ENCODE peak calls at places on chromosome 17, in seven cellular contexts. U, T, P, G, Q, R and L are unnamed samples.

GRCh38 chr17:49344914-49345313 is 17.1 kb downstream of the ZNF652 start:
- DNase-seq in U (no peak), T (no peak), P (no peak), G (no peak), Q (no peak), R (no peak), L (no peak)

GRCh38 chr17:31068291-31068690 is 26.5 kb upstream of the NF1 start:
- DNase-seq in R (no peak), T (no peak), P (no peak), Q (peak), G (peak), U (no peak), L (peak)

GRCh38 chr17:37137906-37138413 is 189.2 kb downstream of the AATF start:
- DNase-seq in G (no peak), Q (no peak), U (no peak), R (no peak), T (no peak), P (no peak), L (no peak)

GRCh38 chr17:41394254-41395016 is 3.0 kb downstream of the KRT31 start:
- DNase-seq in P (no peak), R (no peak), Q (no peak), T (no peak), G (no peak), U (no peak), L (no peak)

GRCh38 chr17:48522031-48522593 is 8.7 kb downstream of the HOXB1 start:
- DNase-seq in P (no peak), G (no peak), Q (no peak), U (peak), R (no peak), T (peak), L (no peak)

GRCh38 chr17:63550816-63551639 is 751 bp downstream of the DCAF7 start:
- DNase-seq in T (peak), P (no peak), R (no peak), U (peak), Q (no peak), G (peak), L (no peak)

GRCh38 chr17:48711128-48711527 is 11.2 kb downstream of the PRAC1 start:
- DNase-seq in P (no peak), Q (no peak), G (no peak), U (no peak), T (no peak), R (no peak), L (no peak)

GRCh38 chr17:44820631-44821196 is 9.4 kb downstream of the GJC1 start:
- DNase-seq in U (no peak), T (no peak), R (no peak), G (no peak), P (no peak), Q (no peak), L (no peak)

GRCh38 chr17:44786551-44787081 is 27.8 kb downstream of the ADAM11 start:
- DNase-seq in Q (no peak), P (no peak), T (no peak), R (peak), U (peak), G (no peak), L (no peak)

GRCh38 chr17:66791337-66791736 is 43.6 kb upstream of the CACNG5 start:
- DNase-seq in Q (no peak), R (no peak), T (no peak), U (no peak), G (no peak), P (no peak), L (no peak)

GRCh38 chr17:11627301-11627700 is 29.0 kb downstream of the DNAH9 start:
- DNase-seq in Q (no peak), U (no peak), G (no peak), P (no peak), T (no peak), R (no peak), L (no peak)

GRCh38 chr17:74746922-74747321 is 1.5 kb upstream of the NHERF1 start:
- DNase-seq in P (no peak), R (peak), Q (no peak), G (no peak), T (peak), U (peak), L (no peak)

GRCh38 chr17:74960739-74961342 is 11.7 kb downstream of the HID1 start:
- DNase-seq in U (peak), P (no peak), T (peak), G (no peak), R (no peak), Q (peak), L (peak)

GRCh38 chr17:32487460-32488176 is 825 bp downstream of the CDK5R1 start:
- DNase-seq in G (no peak), Q (peak), R (peak), P (no peak), U (peak), T (peak), L (no peak)

GRCh38 chr17:62809656-62810055 is 1.5 kb upstream of the MARCHF10 start:
- DNase-seq in U (no peak), R (no peak), P (no peak), Q (no peak), T (no peak), G (no peak), L (no peak)

GRCh38 chr17:42674755-42675347 is 1.9 kb downstream of the PLEKHH3 start:
- DNase-seq in Q (no peak), T (no peak), G (no peak), U (no peak), P (peak), R (no peak), L (no peak)

GRCh38 chr17:42675984-42676423 is 790 bp downstream of the PLEKHH3 start:
- DNase-seq in P (peak), Q (no peak), T (peak), R (no peak), U (peak), G (no peak), L (no peak)

GRCh38 chr17:42675348-42675983 is 1.3 kb downstream of the PLEKHH3 start:
- DNase-seq in P (peak), T (no peak), Q (no peak), G (no peak), U (peak), R (no peak), L (no peak)

GRCh38 chr17:42673266-42673884 is 3.4 kb downstream of the PLEKHH3 start:
- DNase-seq in U (no peak), Q (no peak), T (no peak), P (no peak), G (no peak), R (no peak), L (no peak)

GRCh38 chr17:42673885-42674754 is 2.7 kb downstream of the PLEKHH3 start:
- DNase-seq in G (no peak), Q (peak), P (peak), U (peak), R (no peak), T (peak), L (no peak)
- TF ChIP-seq CTCF in G (peak), Q (no peak), P (peak), U (peak), R (peak), T (peak), L (peak)

GRCh38 chr17:1147664-1148063 is 32.1 kb downstream of the ABR start:
- DNase-seq in G (no peak), U (peak), P (peak), T (peak), Q (no peak), R (peak), L (no peak)
- TF ChIP-seq CTCF in G (no peak), U (peak), P (peak), T (peak), Q (no peak), R (peak), L (peak)

GRCh38 chr17:61395409-61395982 is 4.1 kb upstream of the TBX2 start:
- DNase-seq in Q (no peak), T (no peak), R (peak), U (no peak), G (no peak), P (no peak), L (no peak)

GRCh38 chr17:61395983-61396585 is 3.6 kb upstream of the TBX2 start:
- DNase-seq in R (peak), P (no peak), T (no peak), U (peak), G (no peak), Q (no peak), L (no peak)

GRCh38 chr17:61398721-61399130 is 917 bp upstream of the TBX2 start:
- DNase-seq in P (no peak), T (no peak), Q (no peak), U (no peak), R (peak), G (no peak), L (no peak)

GRCh38 chr17:61396586-61397085 is 3.0 kb upstream of the TBX2 start:
- DNase-seq in G (no peak), U (peak), Q (no peak), R (peak), P (no peak), T (no peak), L (no peak)

GRCh38 chr17:61397086-61397842 is 2.4 kb upstream of the TBX2 start:
- DNase-seq in Q (no peak), T (peak), R (peak), G (no peak), P (no peak), U (peak), L (no peak)
- TF ChIP-seq CTCF in Q (no peak), T (no peak), R (no peak), G (no peak), P (no peak), U (peak), L (no peak)

GRCh38 chr17:79702071-79702470 is 28.7 kb upstream of the ENPP7 start:
- DNase-seq in R (no peak), P (no peak), G (no peak), Q (no peak), U (no peak), T (peak), L (no peak)
- TF ChIP-seq CTCF in R (no peak), P (no peak), G (no peak), Q (no peak), U (peak), T (peak), L (peak)

GRCh38 chr17:2092253-2092652 is 37.4 kb downstream of the HIC1 start:
- DNase-seq in G (no peak), R (no peak), Q (no peak), P (no peak), T (no peak), U (no peak), L (no peak)

GRCh38 chr17:2089021-2089422 is 34.1 kb downstream of the HIC1 start:
- DNase-seq in R (no peak), G (no peak), T (no peak), U (no peak), Q (peak), P (no peak), L (no peak)

GRCh38 chr17:2093349-2093748 is 38.4 kb downstream of the HIC1 start:
- DNase-seq in U (no peak), R (no peak), G (no peak), T (no peak), Q (no peak), P (no peak), L (no peak)

GRCh38 chr17:2090210-2090641 is 35.3 kb downstream of the HIC1 start:
- DNase-seq in Q (no peak), R (no peak), T (no peak), G (no peak), U (no peak), P (no peak), L (no peak)

GRCh38 chr17:2090804-2091534 is 36.1 kb downstream of the HIC1 start:
- DNase-seq in Q (no peak), U (no peak), T (peak), P (peak), G (no peak), R (no peak), L (no peak)
- TF ChIP-seq CTCF in Q (no peak), U (peak), T (no peak), P (peak), G (no peak), R (no peak), L (no peak)

DNA sequence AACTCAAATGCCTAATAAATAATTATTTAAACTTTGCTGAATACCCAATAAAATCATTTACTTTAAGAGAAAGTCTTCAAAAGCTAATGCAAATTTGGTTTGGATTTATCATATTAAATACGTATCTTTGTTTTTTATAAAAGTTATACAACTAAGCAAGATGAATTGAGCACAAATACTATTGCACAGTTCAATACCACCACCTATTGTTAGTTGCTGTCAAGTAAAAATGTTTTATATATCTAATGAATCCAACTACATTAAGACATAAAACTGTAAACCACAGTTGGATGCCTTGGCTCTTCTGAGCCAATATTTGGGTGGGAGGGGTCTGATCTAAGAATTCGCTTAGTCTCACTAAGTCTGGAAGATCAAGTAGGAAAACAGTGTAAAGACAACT is 7.7 kb downstream of the FBXL20 start:
- DNase-seq in Q (no peak), P (no peak), G (no peak), R (no peak), U (no peak), T (no peak), L (no peak)
- TF ChIP-seq CTCF in Q (no peak), P (no peak), G (no peak), R (no peak), U (no peak), T (no peak), L (no peak)

GRCh38 chr17:82053556-82054263 is 2.0 kb downstream of the GPS1 start:
- DNase-seq in U (no peak), T (no peak), P (peak), G (no peak), Q (no peak), R (peak), L (no peak)
- TF ChIP-seq CTCF in U (no peak), T (no peak), P (no peak), G (no peak), Q (no peak), R (no peak), L (no peak)

GRCh38 chr17:6392609-6393367 is 42.1 kb downstream of the AIPL1 start:
- DNase-seq in R (no peak), G (no peak), P (no peak), T (no peak), U (no peak), Q (no peak), L (no peak)
- TF ChIP-seq CTCF in R (no peak), G (no peak), P (no peak), T (no peak), U (no peak), Q (no peak), L (no peak)

GRCh38 chr17:55722742-55723487 is at the start of gene TMEM100:
- DNase-seq in P (peak), G (no peak), R (no peak), U (no peak), T (no peak), Q (no peak), L (no peak)

GRCh38 chr17:55722016-55722706 is 503 bp downstream of the TMEM100 start:
- DNase-seq in T (no peak), R (no peak), U (peak), Q (no peak), G (no peak), P (no peak), L (no peak)

GRCh38 chr17:55723488-55723848 is 804 bp upstream of the TMEM100 start:
- DNase-seq in R (no peak), P (no peak), U (no peak), T (no peak), G (no peak), Q (no peak), L (no peak)

GRCh38 chr17:55717898-55718735 is 4.5 kb downstream of the TMEM100 start:
- DNase-seq in G (peak), R (no peak), P (peak), Q (peak), T (peak), U (peak), L (peak)

DNA sequence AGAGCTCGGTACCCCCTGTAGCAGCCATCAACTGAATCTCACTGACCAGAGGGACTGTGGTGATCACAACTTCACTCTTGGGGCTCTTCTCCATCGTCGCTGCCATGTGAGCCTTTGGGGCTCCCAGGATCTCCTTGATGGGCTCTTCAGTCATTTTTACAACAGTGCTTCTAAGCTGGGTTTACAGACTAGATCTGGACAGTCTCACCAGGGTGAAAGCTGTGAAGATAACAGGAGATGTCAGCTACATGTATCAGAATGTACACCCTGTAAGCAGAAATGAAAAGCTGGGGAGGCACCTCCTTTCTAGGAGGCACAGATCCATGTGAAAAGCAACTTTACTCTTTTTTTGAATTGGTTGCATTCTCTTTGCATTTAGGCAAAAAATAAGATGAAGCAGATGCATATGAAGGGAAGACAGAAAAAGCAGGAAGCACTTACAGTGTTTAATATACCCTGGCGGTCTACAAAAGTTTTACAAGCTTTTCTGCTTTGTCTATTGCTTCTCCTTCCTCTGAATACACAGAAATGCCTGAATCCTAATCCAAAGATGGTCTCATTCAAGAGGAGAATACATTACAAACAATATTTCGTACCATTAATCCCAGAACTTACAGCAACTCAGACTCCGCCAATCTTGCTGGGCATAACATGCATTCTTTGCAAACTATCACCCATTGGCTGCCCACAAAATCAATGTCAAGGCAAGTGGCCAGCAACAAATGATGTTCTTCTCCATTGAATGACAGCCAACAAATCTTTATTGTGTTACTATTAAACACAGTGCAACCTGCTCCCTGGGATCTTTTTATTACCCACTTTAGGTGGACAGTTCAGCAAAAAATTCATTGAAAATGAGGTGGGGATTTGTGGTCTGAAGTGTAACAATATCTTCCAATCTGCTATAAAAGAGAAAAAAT is 1.5 kb downstream of the TMEM100 start:
- DNase-seq in Q (no peak), G (no peak), T (no peak), U (peak), R (no peak), P (no peak), L (no peak)
- TF ChIP-seq CTCF in Q (no peak), G (no peak), T (no peak), U (no peak), R (no peak), P (no peak), L (no peak)